ENCODE peak calls at places on chromosome 9, in ten cellular contexts. U, O, R, Y, I, A, M, G, Z and W are unnamed samples.

GRCh38 chr9:87518702-87519335 is 21.2 kb downstream of the DAPK1 start:
- DNase-seq in Z (no peak), I (no peak), M (no peak), R (no peak), O (no peak), U (no peak), A (no peak), G (no peak), Y (peak), W (no peak)

GRCh38 chr9:34546834-34547827 is 24.3 kb upstream of the ENHO start:
- DNase-seq in O (peak), M (peak), Z (no peak), I (no peak), G (no peak), Y (peak), U (peak), A (peak), R (peak), W (peak)

GRCh38 chr9:93471135-93471534 is 17.8 kb upstream of the FAM120AOS start:
- DNase-seq in A (no peak), U (no peak), M (no peak), G (no peak), O (no peak), Y (no peak), Z (no peak), I (no peak), R (no peak), W (no peak)

GRCh38 chr9:128946945-128947422 is 419 bp downstream of the DOLK start:
- DNase-seq in I (no peak), Z (no peak), Y (peak), O (peak), G (peak), U (no peak), A (peak), R (no peak), M (no peak), W (no peak)

GRCh38 chr9:9389904-9390303 is 1222.9 kb downstream of the PTPRD start:
- DNase-seq in M (no peak), Z (no peak), O (no peak), A (no peak), U (no peak), G (no peak), R (no peak), I (no peak), Y (no peak), W (no peak)

GRCh38 chr9:97900738-97901565 is 21.3 kb downstream of the TRMO start:
- DNase-seq in O (peak), R (no peak), Z (no peak), I (no peak), G (no peak), M (no peak), Y (peak), U (no peak), A (peak), W (no peak)

GRCh38 chr9:122265265-122265900 is 701 bp downstream of the MRRF start:
- DNase-seq in G (no peak), M (no peak), O (peak), R (no peak), Y (peak), Z (no peak), U (no peak), A (peak), I (no peak), W (no peak)

GRCh38 chr9:22169243-22169642 is 160.1 kb upstream of the CDKN2B start:
- DNase-seq in R (no peak), M (no peak), Y (peak), A (no peak), U (no peak), I (no peak), G (no peak), O (peak), Z (peak), W (no peak)

GRCh38 chr9:133428579-133429215 is 6.5 kb downstream of the ADAMTS13 start:
- DNase-seq in I (no peak), Z (no peak), G (no peak), U (no peak), Y (no peak), M (peak), R (no peak), O (no peak), A (peak), W (no peak)

GRCh38 chr9:124349267-124349666 is 66.0 kb downstream of the PSMB7 start:
- DNase-seq in O (no peak), Z (no peak), Y (no peak), M (no peak), I (no peak), R (no peak), A (no peak), U (no peak), G (no peak), W (no peak)

GRCh38 chr9:76109953-76110352 is 219.5 kb downstream of the PCSK5 start:
- DNase-seq in O (no peak), M (no peak), U (no peak), Z (peak), Y (peak), I (no peak), A (no peak), G (no peak), R (no peak), W (no peak)

GRCh38 chr9:91100878-91101450 is 260.8 kb downstream of the AUH start:
- DNase-seq in Z (no peak), O (no peak), I (no peak), Y (peak), M (no peak), A (peak), G (no peak), R (no peak), U (no peak), W (no peak)

GRCh38 chr9:2299156-2299842 is 284.2 kb downstream of the SMARCA2 start:
- DNase-seq in M (no peak), U (no peak), R (no peak), I (no peak), O (peak), G (no peak), Y (no peak), Z (no peak), A (no peak), W (no peak)

GRCh38 chr9:107260437-107261081 is 22.5 kb upstream of the RAD23B start:
- DNase-seq in U (no peak), M (no peak), G (no peak), Z (no peak), A (no peak), O (no peak), Y (no peak), R (no peak), I (no peak), W (no peak)

GRCh38 chr9:131692612-131692976 is 47.3 kb downstream of the RAPGEF1 start:
- DNase-seq in A (no peak), G (no peak), Y (no peak), O (no peak), I (no peak), R (no peak), U (no peak), M (no peak), Z (no peak), W (no peak)

GRCh38 chr9:70390922-70391321 is 23.5 kb downstream of the KLF9 start:
- DNase-seq in A (peak), Z (no peak), I (no peak), O (no peak), Y (peak), U (no peak), M (no peak), G (no peak), R (no peak), W (no peak)

GRCh38 chr9:109320734-109321448 is at the start of gene EPB41L4B:
- DNase-seq in M (peak), Z (peak), U (peak), Y (peak), A (peak), R (peak), O (peak), I (peak), G (peak), W (peak)